ENCODE peak calls at places on chromosomes 11 and 22, in five cellular contexts. A is psoas muscle; R is tibial artery; G is SK-N-SH; X is CD8-positive, alpha-beta T cell. F is an unnamed sample. For H3K4me1, the result is how much of the 10 kb centered on the place peaks cover.

GRCh38 chr11:62132188-62132587 is 8.4 kb downstream of the INCENP start:
- DNase-seq in A (no peak), R (peak), G (peak), X (no peak), F (peak)

GRCh38 chr22:23287136-23288095 is 107.1 kb downstream of the BCR start:
- DNase-seq in A (no peak), R (no peak), G (no peak), X (no peak), F (no peak)

GRCh38 chr11:87083029-87083428 is 45.3 kb downstream of the TMEM135 start:
- DNase-seq in A (no peak), R (no peak), G (no peak), X (no peak), F (no peak)

GRCh38 chr11:2933376-2934056 is 4.3 kb upstream of the PHLDA2 start:
- DNase-seq in A (peak), R (peak), G (peak), X (no peak), F (peak)

GRCh38 chr22:40345801-40346177 is 511 bp upstream of the ADSL start:
- DNase-seq in A (no peak), R (no peak), G (peak), X (no peak), F (peak)

GRCh38 chr11:33912405-33913361 is 20.8 kb upstream of the LMO2 start:
- DNase-seq in A (no peak), R (no peak), G (no peak), X (no peak), F (peak)

GRCh38 chr11:10387209-10388083 is 67.6 kb upstream of the AMPD3 start:
- DNase-seq in A (peak), R (peak), G (no peak), X (no peak), F (peak)

GRCh38 chr22:29647954-29648737 is 44.7 kb downstream of the NF2 start:
- DNase-seq in A (no peak), R (no peak), G (no peak), X (no peak), F (no peak)

GRCh38 chr11:43738600-43739409 is 58.3 kb downstream of the HSD17B12 start:
- DNase-seq in A (no peak), R (no peak), G (no peak), X (no peak), F (no peak)

GRCh38 chr22:27993201-27993635 is 74.2 kb upstream of the PITPNB start:
- DNase-seq in A (no peak), R (peak), G (no peak), X (no peak), F (peak)

GRCh38 chr22:27993774-27994350 is 74.8 kb upstream of the PITPNB start:
- DNase-seq in A (no peak), R (peak), G (no peak), X (no peak), F (peak)

GRCh38 chr22:27990879-27991278 is 71.8 kb upstream of the PITPNB start:
- DNase-seq in A (peak), R (peak), G (peak), X (no peak), F (no peak)

GRCh38 chr22:27991586-27992293 is 72.7 kb upstream of the PITPNB start:
- DNase-seq in A (no peak), R (peak), G (no peak), X (no peak), F (peak)

DNA sequence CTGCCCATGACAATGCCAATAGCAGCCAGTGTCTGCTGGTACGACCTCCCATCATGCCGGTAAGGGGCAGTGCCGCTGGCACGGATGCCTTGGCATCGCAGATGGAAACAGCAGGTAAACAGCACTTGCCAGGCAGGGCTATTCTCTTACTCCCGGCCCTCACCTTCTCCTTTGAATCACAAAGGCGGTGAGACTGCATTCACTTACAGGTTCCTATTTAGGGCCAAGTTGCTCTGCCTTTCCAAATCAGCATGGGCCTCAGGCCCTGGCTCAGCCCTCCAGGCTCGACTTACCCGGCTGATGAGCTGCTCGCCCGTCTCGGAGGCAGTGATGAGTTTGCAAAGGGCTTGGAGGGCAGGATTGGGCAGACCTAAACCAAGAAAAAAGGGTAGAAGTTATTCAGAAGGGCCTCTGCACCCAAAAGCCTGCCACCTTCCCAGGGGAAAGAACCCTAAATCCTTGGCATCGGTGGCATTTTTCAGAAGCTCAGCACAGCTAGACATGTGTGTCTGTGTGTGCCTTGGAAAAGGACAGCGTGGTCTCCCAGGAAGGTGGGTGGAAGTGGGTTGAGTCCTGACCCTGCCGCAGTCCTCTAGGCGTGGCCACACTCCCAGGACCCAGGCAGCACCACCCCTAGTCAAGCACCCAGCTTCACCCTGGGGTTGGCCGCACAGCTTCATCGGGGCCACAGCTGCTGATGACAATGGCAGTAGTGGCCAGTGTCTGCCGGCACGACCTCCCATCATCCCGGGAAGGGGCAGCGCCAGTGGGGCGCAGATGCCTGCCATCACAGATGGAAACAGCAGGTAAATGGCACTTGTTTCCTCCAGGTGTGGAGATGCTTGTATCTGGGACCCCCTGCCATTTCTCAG is 73.5 kb upstream of the PITPNB start:
- DNase-seq in A (no peak), R (peak), G (no peak), X (no peak), F (no peak)
- H3K4me1 ChIP-seq in A (under half), R (under half), G (under half), X (under half), F (under half)

DNA sequence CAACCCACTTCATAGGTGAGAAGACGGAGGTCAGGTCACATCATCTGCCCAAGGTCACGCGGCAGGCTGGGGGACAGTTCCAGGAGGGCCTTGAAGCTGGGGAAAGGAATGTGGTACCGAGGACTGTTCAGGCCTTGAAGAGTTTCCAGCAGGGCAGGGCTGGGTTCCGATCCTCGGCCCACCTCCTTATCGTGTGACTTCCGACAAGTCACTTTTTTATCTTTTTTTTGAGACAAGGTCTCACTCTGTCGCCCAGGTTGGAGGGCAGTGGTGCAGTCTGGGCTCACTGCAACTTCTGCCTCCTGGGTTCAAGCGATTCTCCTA is 617 bp downstream of the NDUFS8 start:
- DNase-seq in A (no peak), R (no peak), G (no peak), X (no peak), F (no peak)
- H3K4me1 ChIP-seq in A (under half), R (under half), G (under half), X (under half), F (under half)

GRCh38 chr11:76793834-76794291 is 10.7 kb downstream of the TSKU start:
- DNase-seq in A (no peak), R (no peak), G (no peak), X (no peak), F (no peak)
- H3K4me1 ChIP-seq in A (under half), R (under half), G (under half), X (under half), F (under half)

GRCh38 chr22:48335442-48336139 is 1492.1 kb downstream of the BRD1 start:
- DNase-seq in A (no peak), R (no peak), G (no peak), X (no peak), F (no peak)

GRCh38 chr22:48333323-48333763 is 1494.3 kb downstream of the BRD1 start:
- DNase-seq in A (no peak), R (no peak), G (no peak), X (no peak), F (no peak)

GRCh38 chr22:48332438-48333322 is 1495.0 kb downstream of the BRD1 start:
- DNase-seq in A (no peak), R (no peak), G (no peak), X (no peak), F (no peak)

GRCh38 chr22:48334971-48335370 is 1492.7 kb downstream of the BRD1 start:
- DNase-seq in A (no peak), R (no peak), G (no peak), X (no peak), F (no peak)

DNA sequence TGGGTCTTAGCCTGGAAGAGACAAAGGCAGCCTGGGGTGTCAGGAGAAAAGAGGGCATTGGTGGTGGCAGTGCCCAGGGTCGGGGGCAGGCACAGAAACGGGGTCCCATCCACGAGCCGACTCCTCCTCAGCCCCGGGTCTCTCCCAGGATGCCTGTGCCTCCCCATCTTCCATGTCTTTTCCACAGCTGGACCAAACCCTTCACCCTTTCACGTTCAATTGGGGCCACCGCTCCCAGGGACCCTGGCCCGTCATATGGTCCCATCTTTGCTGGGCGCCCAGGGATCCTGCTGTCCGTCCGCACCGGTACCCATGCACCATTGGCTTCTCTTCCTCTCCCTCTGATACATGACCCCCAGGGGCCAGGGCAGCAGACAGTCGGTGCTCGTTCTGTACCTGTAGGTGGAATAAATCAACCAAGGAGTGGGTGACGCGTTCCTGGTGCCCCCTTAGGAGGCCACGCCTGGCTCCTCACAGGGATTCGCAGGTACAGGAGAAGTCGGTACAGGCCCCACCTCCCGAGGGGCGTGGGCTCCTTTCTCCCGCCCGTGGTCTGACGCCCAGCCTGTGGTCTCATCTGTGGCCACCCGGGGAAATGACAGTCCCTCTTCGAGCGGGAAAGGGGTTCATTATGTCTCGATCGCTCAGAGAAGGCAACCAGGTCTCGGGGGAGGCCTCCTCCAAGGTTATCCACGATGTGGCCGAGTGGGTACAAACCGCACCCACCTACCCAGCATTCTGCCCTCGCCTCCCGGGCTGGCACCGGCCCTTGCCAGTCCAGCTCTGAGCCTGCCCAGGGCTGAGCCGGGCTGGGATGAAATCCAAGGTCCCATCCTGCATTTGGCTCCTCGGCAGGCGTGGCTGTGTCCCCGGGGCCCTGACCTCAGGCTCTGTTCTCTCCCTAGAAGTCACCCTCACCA is 1493.6 kb downstream of the BRD1 start:
- DNase-seq in A (no peak), R (no peak), G (no peak), X (no peak), F (no peak)
- H3K4me1 ChIP-seq in A (under half), R (under half), G (under half), X (under half), F (under half)

GRCh38 chr11:65476632-65477270 is 22.1 kb upstream of the MALAT1 start:
- DNase-seq in A (peak), R (peak), G (no peak), X (no peak), F (no peak)

GRCh38 chr11:65473275-65473860 is 25.5 kb upstream of the MALAT1 start:
- DNase-seq in A (no peak), R (no peak), G (no peak), X (no peak), F (no peak)

GRCh38 chr11:65470433-65470832 is 28.4 kb upstream of the MALAT1 start:
- DNase-seq in A (peak), R (no peak), G (no peak), X (no peak), F (no peak)

GRCh38 chr11:65468874-65469333 is 29.9 kb upstream of the MALAT1 start:
- DNase-seq in A (peak), R (no peak), G (peak), X (no peak), F (peak)

GRCh38 chr11:65471410-65471762 is 27.5 kb upstream of the MALAT1 start:
- DNase-seq in A (peak), R (peak), G (peak), X (no peak), F (peak)
- H3K4me1 ChIP-seq in A (half or more), R (under half), G (under half), X (under half), F (under half)

GRCh38 chr11:77205467-77206263 is 77.6 kb downstream of the MYO7A start:
- DNase-seq in A (no peak), R (no peak), G (peak), X (no peak), F (no peak)

GRCh38 chr11:77206264-77207018 is 78.4 kb downstream of the MYO7A start:
- DNase-seq in A (no peak), R (no peak), G (peak), X (no peak), F (no peak)

GRCh38 chr11:77202941-77203900 is 75.2 kb downstream of the MYO7A start:
- DNase-seq in A (no peak), R (peak), G (no peak), X (no peak), F (peak)

GRCh38 chr11:77203901-77204755 is 76.1 kb downstream of the MYO7A start:
- DNase-seq in A (no peak), R (peak), G (no peak), X (no peak), F (peak)

DNA sequence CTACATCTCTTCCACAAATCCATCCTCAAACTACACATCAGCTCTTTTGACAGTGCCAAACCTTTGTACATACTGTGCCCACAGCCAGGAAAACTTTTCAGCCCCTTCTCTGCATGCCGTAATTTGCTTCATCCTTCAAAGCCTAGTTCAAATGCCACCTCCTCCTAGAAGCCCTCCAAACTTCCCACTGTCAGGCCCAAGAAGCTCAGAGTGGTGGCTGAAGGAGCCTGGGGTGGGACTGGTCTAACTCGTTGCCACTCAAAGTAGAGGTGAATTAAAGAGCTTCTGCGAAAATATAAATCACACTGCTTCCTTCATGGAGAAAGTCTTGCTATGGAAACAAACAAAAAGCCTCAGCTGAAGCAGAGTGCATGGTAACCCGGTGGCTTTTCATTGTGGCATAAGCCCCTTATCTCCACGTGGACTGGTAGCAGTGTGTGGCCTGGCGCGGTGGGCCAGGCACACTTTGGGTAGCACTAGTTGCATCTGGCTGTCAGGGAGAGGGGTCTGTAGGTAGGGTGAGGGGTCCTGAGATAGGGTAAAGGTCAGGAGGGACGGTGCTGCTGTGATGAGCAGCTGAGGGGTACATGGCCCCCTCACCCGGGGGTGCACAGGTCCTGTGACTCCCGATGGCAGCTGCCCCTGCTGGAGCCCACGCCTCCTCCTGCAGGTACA is 76.9 kb downstream of the MYO7A start:
- DNase-seq in A (no peak), R (no peak), G (no peak), X (no peak), F (no peak)
- H3K4me1 ChIP-seq in A (under half), R (under half), G (under half), X (under half), F (under half)

GRCh38 chr11:120305286-120305685 is 19.8 kb upstream of the TLCD5 start:
- DNase-seq in A (no peak), R (no peak), G (no peak), X (no peak), F (no peak)
- H3K4me1 ChIP-seq in A (under half), R (under half), G (under half), X (under half), F (under half)

GRCh38 chr11:118169300-118170140 is 6.9 kb downstream of the SCN2B start:
- DNase-seq in A (no peak), R (no peak), G (no peak), X (no peak), F (no peak)
- H3K4me1 ChIP-seq in A (under half), R (under half), G (under half), X (under half), F (under half)

DNA sequence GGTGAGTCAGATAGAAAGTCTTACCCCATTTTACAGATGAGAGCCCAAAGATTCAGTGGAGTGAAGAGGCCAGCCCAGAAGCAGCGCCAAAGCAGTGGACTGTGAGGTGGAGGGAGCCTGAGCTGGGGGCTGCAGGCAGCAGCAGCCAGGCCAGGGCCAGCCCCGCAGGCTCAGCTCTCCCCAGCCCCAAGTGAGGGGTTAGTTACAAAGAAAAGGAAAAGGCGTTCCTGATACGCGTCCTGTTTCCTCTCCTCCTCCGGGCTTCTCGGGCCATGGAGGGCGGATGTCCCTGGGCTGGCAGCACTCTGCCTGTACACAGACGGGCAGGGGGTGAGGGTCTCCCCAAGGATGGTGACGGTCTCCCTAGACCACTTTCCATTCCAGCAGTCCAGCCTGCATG is 44.9 kb downstream of the ARRB1 start:
- DNase-seq in A (no peak), R (no peak), G (no peak), X (no peak), F (no peak)
- H3K4me1 ChIP-seq in A (under half), R (under half), G (under half), X (under half), F (under half)